ENCODE peak calls at places on chromosomes 11 and 22, in ten cellular contexts. One of them, this sample, is unnamed.

GRCh38 chr22:29727248-29727551 is 7.4 kb downstream of the CABP7 start:
- DNase-seq in H1: no peak
- DNase-seq in IMR-90: peak; percentile 32
- DNase-seq in gastrocnemius medialis: no peak
- DNase-seq in NB4: peak; percentile 67
- DNase-seq in heart left ventricle: no peak
- DNase-seq in right lobe of liver: no peak
- DNase-seq in transverse colon: peak; percentile 21
- DNase-seq in K562: peak; percentile 71
- DNase-seq in suprapubic skin: no peak
- DNase-seq in this sample: no peak

GRCh38 chr11:63536669-63537292 is at the start of gene PLAAT4:
- DNase-seq in gastrocnemius medialis: no peak
- DNase-seq in H1: no peak
- DNase-seq in NB4: peak; percentile 58
- DNase-seq in IMR-90: peak; percentile 58
- DNase-seq in suprapubic skin: no peak
- DNase-seq in transverse colon: peak; percentile 41
- DNase-seq in heart left ventricle: peak; percentile 33
- DNase-seq in right lobe of liver: peak; percentile 84
- DNase-seq in K562: peak; percentile 35
- DNase-seq in this sample: peak; percentile 83

GRCh38 chr11:62217191-62217748 is 8.8 kb downstream of the SCGB2A1 start:
- DNase-seq in IMR-90: no peak
- DNase-seq in gastrocnemius medialis: no peak
- DNase-seq in NB4: peak; percentile 38
- DNase-seq in H1: no peak
- DNase-seq in right lobe of liver: no peak
- DNase-seq in heart left ventricle: no peak
- DNase-seq in suprapubic skin: no peak
- DNase-seq in K562: peak; percentile 40
- DNase-seq in transverse colon: no peak
- DNase-seq in this sample: no peak

GRCh38 chr11:12185914-12186313 is 75.5 kb downstream of the MICAL2 start:
- DNase-seq in heart left ventricle: no peak
- DNase-seq in IMR-90: peak; percentile 87
- DNase-seq in right lobe of liver: no peak
- DNase-seq in K562: no peak
- DNase-seq in NB4: no peak
- DNase-seq in suprapubic skin: no peak
- DNase-seq in gastrocnemius medialis: no peak
- DNase-seq in H1: no peak
- DNase-seq in transverse colon: no peak
- DNase-seq in this sample: peak; percentile 66

GRCh38 chr11:85195934-85196333 is 431.2 kb downstream of the DLG2 start:
- DNase-seq in heart left ventricle: no peak
- DNase-seq in IMR-90: no peak
- DNase-seq in suprapubic skin: no peak
- DNase-seq in NB4: no peak
- DNase-seq in gastrocnemius medialis: no peak
- DNase-seq in transverse colon: no peak
- DNase-seq in right lobe of liver: no peak
- DNase-seq in H1: no peak
- DNase-seq in K562: no peak
- DNase-seq in this sample: no peak

GRCh38 chr11:16917941-16918340 is 96.3 kb downstream of the PLEKHA7 start:
- DNase-seq in H1: no peak
- DNase-seq in IMR-90: no peak
- DNase-seq in K562: no peak
- DNase-seq in transverse colon: no peak
- DNase-seq in gastrocnemius medialis: no peak
- DNase-seq in suprapubic skin: no peak
- DNase-seq in right lobe of liver: no peak
- DNase-seq in heart left ventricle: no peak
- DNase-seq in NB4: no peak
- DNase-seq in this sample: no peak

GRCh38 chr11:64138413-64138812 is 27.5 kb downstream of the MACROD1 start:
- DNase-seq in heart left ventricle: no peak
- DNase-seq in transverse colon: no peak
- DNase-seq in H1: no peak
- DNase-seq in gastrocnemius medialis: no peak
- DNase-seq in suprapubic skin: no peak
- DNase-seq in K562: no peak
- DNase-seq in NB4: no peak
- DNase-seq in right lobe of liver: no peak
- DNase-seq in IMR-90: no peak
- DNase-seq in this sample: no peak

GRCh38 chr11:64868904-64869570 is 9.4 kb downstream of the EHD1 start:
- DNase-seq in K562: no peak
- DNase-seq in suprapubic skin: no peak
- DNase-seq in heart left ventricle: peak; percentile 66
- DNase-seq in NB4: no peak
- DNase-seq in H1: no peak
- DNase-seq in transverse colon: no peak
- DNase-seq in right lobe of liver: peak; percentile 59
- DNase-seq in IMR-90: peak; percentile 94
- DNase-seq in gastrocnemius medialis: no peak
- DNase-seq in this sample: no peak

GRCh38 chr22:43337385-43337784 is 5.8 kb downstream of the SCUBE1 start:
- DNase-seq in H1: no peak
- DNase-seq in gastrocnemius medialis: no peak
- DNase-seq in transverse colon: no peak
- DNase-seq in right lobe of liver: no peak
- DNase-seq in heart left ventricle: no peak
- DNase-seq in suprapubic skin: no peak
- DNase-seq in IMR-90: no peak
- DNase-seq in K562: no peak
- DNase-seq in NB4: no peak
- DNase-seq in this sample: no peak

GRCh38 chr11:78429667-78430066 is 12.0 kb upstream of the GAB2 start:
- DNase-seq in IMR-90: no peak
- DNase-seq in suprapubic skin: no peak
- DNase-seq in transverse colon: no peak
- DNase-seq in gastrocnemius medialis: no peak
- DNase-seq in K562: peak; percentile 53
- DNase-seq in right lobe of liver: no peak
- DNase-seq in NB4: no peak
- DNase-seq in H1: no peak
- DNase-seq in heart left ventricle: no peak
- DNase-seq in this sample: no peak

GRCh38 chr11:134360050-134360835 is 28.5 kb downstream of the GLB1L2 start:
- DNase-seq in K562: peak; percentile 87
- DNase-seq in H1: peak; percentile 91
- DNase-seq in right lobe of liver: peak; percentile 85
- DNase-seq in heart left ventricle: peak; percentile 63
- DNase-seq in IMR-90: peak; percentile 32
- DNase-seq in suprapubic skin: peak; percentile 85
- DNase-seq in NB4: peak; percentile 83
- DNase-seq in transverse colon: peak; percentile 84
- DNase-seq in gastrocnemius medialis: peak; percentile 18
- DNase-seq in this sample: peak; percentile 94

GRCh38 chr11:61793084-61793828 is 545 bp downstream of the FEN1 start:
- DNase-seq in H1: no peak
- DNase-seq in K562: peak; percentile 43
- DNase-seq in NB4: peak; percentile 48
- DNase-seq in IMR-90: no peak
- DNase-seq in heart left ventricle: no peak
- DNase-seq in transverse colon: no peak
- DNase-seq in suprapubic skin: no peak
- DNase-seq in gastrocnemius medialis: no peak
- DNase-seq in right lobe of liver: no peak
- DNase-seq in this sample: no peak

GRCh38 chr11:69894126-69895047 is 75.2 kb upstream of the FGF3 start:
- DNase-seq in K562: no peak
- DNase-seq in gastrocnemius medialis: no peak
- DNase-seq in IMR-90: peak; percentile 77
- DNase-seq in NB4: no peak
- DNase-seq in transverse colon: no peak
- DNase-seq in heart left ventricle: no peak
- DNase-seq in suprapubic skin: no peak
- DNase-seq in right lobe of liver: no peak
- DNase-seq in H1: no peak
- DNase-seq in this sample: no peak

GRCh38 chr11:68009391-68010000 is 631 bp upstream of the ALDH3B1 start:
- DNase-seq in heart left ventricle: no peak
- DNase-seq in gastrocnemius medialis: no peak
- DNase-seq in NB4: peak; percentile 84
- DNase-seq in H1: no peak
- DNase-seq in K562: peak; percentile 72
- DNase-seq in IMR-90: peak; percentile 53
- DNase-seq in suprapubic skin: no peak
- DNase-seq in transverse colon: no peak
- DNase-seq in right lobe of liver: no peak
- DNase-seq in this sample: no peak

GRCh38 chr11:47248304-47248663 is 330 bp downstream of the ACP2 start:
- DNase-seq in gastrocnemius medialis: no peak
- DNase-seq in right lobe of liver: no peak
- DNase-seq in NB4: no peak
- DNase-seq in IMR-90: peak; percentile 57
- DNase-seq in H1: no peak
- DNase-seq in heart left ventricle: no peak
- DNase-seq in suprapubic skin: no peak
- DNase-seq in transverse colon: no peak
- DNase-seq in K562: no peak
- DNase-seq in this sample: no peak

GRCh38 chr11:133598879-133599278 is 66.6 kb upstream of the OPCML start:
- DNase-seq in H1: no peak
- DNase-seq in K562: no peak
- DNase-seq in gastrocnemius medialis: no peak
- DNase-seq in heart left ventricle: no peak
- DNase-seq in suprapubic skin: no peak
- DNase-seq in transverse colon: no peak
- DNase-seq in NB4: no peak
- DNase-seq in IMR-90: no peak
- DNase-seq in right lobe of liver: no peak
- DNase-seq in this sample: no peak

GRCh38 chr11:69292221-69292648 is 1.7 kb upstream of the MYEOV start:
- DNase-seq in transverse colon: peak; percentile 50
- DNase-seq in right lobe of liver: no peak
- DNase-seq in suprapubic skin: no peak
- DNase-seq in IMR-90: no peak
- DNase-seq in K562: peak; percentile 66
- DNase-seq in gastrocnemius medialis: no peak
- DNase-seq in NB4: peak; percentile 80
- DNase-seq in heart left ventricle: no peak
- DNase-seq in H1: no peak
- DNase-seq in this sample: no peak

GRCh38 chr11:615453-616319 is at the start of gene IRF7:
- DNase-seq in NB4: peak; percentile 98
- DNase-seq in suprapubic skin: peak; percentile 99
- DNase-seq in K562: peak; percentile 92
- DNase-seq in gastrocnemius medialis: peak; percentile 87
- DNase-seq in transverse colon: peak; percentile 98
- DNase-seq in IMR-90: peak; percentile 80
- DNase-seq in heart left ventricle: peak; percentile 97
- DNase-seq in right lobe of liver: peak; percentile 97
- DNase-seq in H1: no peak
- DNase-seq in this sample: peak; percentile 94
- TF ChIP-seq POLR2A in NB4: peak; percentile 49
- TF ChIP-seq POLR2A in suprapubic skin: peak; percentile 19
- TF ChIP-seq POLR2A in K562: peak; percentile 81
- TF ChIP-seq POLR2A in gastrocnemius medialis: peak; percentile 84
- TF ChIP-seq POLR2A in transverse colon: peak; percentile 93
- TF ChIP-seq POLR2A in IMR-90: peak; percentile 82
- TF ChIP-seq POLR2A in heart left ventricle: no peak
- TF ChIP-seq POLR2A in right lobe of liver: peak; percentile 98
- TF ChIP-seq POLR2A in H1: peak; percentile 67
- TF ChIP-seq POLR2A in this sample: no peak

GRCh38 chr11:130671801-130672700 is 223.6 kb downstream of the ADAMTS15 start:
- DNase-seq in gastrocnemius medialis: peak; percentile 16
- DNase-seq in right lobe of liver: no peak
- DNase-seq in H1: no peak
- DNase-seq in K562: no peak
- DNase-seq in heart left ventricle: peak; percentile 59
- DNase-seq in suprapubic skin: no peak
- DNase-seq in NB4: no peak
- DNase-seq in transverse colon: peak; percentile 49
- DNase-seq in IMR-90: peak; percentile 94
- DNase-seq in this sample: no peak
- TF ChIP-seq CTCF in gastrocnemius medialis: no peak
- TF ChIP-seq CTCF in right lobe of liver: no peak
- TF ChIP-seq CTCF in H1: no peak
- TF ChIP-seq CTCF in K562: no peak
- TF ChIP-seq CTCF in heart left ventricle: no peak
- TF ChIP-seq CTCF in suprapubic skin: no peak
- TF ChIP-seq CTCF in NB4: no peak
- TF ChIP-seq CTCF in transverse colon: no peak
- TF ChIP-seq CTCF in IMR-90: no peak
- TF ChIP-seq CTCF in this sample: no peak

GRCh38 chr11:124673333-124674167 is at the start of the genes SIAE and SPA17:
- DNase-seq in gastrocnemius medialis: peak; percentile 85
- DNase-seq in IMR-90: peak; percentile 95
- DNase-seq in K562: peak; percentile 95
- DNase-seq in NB4: peak; percentile 58
- DNase-seq in heart left ventricle: peak; percentile 95
- DNase-seq in right lobe of liver: peak; percentile 95
- DNase-seq in suprapubic skin: peak; percentile 97
- DNase-seq in H1: peak; percentile 86
- DNase-seq in transverse colon: peak; percentile 96
- DNase-seq in this sample: peak; percentile 98
- TF ChIP-seq POLR2A in gastrocnemius medialis: peak; percentile 25
- TF ChIP-seq POLR2A in IMR-90: peak; percentile 80
- TF ChIP-seq POLR2A in K562: peak; percentile 86
- TF ChIP-seq POLR2A in NB4: no peak
- TF ChIP-seq POLR2A in heart left ventricle: no peak
- TF ChIP-seq POLR2A in right lobe of liver: peak; percentile 72
- TF ChIP-seq POLR2A in suprapubic skin: no peak
- TF ChIP-seq POLR2A in H1: peak; percentile 80
- TF ChIP-seq POLR2A in transverse colon: peak; percentile 90
- TF ChIP-seq POLR2A in this sample: no peak

GRCh38 chr22:41256254-41256897 is 15.6 kb upstream of the CHADL start:
- DNase-seq in right lobe of liver: no peak
- DNase-seq in heart left ventricle: no peak
- DNase-seq in NB4: no peak
- DNase-seq in transverse colon: no peak
- DNase-seq in H1: no peak
- DNase-seq in IMR-90: peak; percentile 80
- DNase-seq in suprapubic skin: no peak
- DNase-seq in K562: no peak
- DNase-seq in gastrocnemius medialis: no peak
- DNase-seq in this sample: no peak
- TF ChIP-seq CTCF in right lobe of liver: no peak
- TF ChIP-seq CTCF in heart left ventricle: no peak
- TF ChIP-seq CTCF in NB4: no peak
- TF ChIP-seq CTCF in transverse colon: no peak
- TF ChIP-seq CTCF in H1: no peak
- TF ChIP-seq CTCF in IMR-90: peak; percentile 31
- TF ChIP-seq CTCF in suprapubic skin: no peak
- TF ChIP-seq CTCF in K562: no peak
- TF ChIP-seq CTCF in gastrocnemius medialis: no peak
- TF ChIP-seq CTCF in this sample: no peak

DNA sequence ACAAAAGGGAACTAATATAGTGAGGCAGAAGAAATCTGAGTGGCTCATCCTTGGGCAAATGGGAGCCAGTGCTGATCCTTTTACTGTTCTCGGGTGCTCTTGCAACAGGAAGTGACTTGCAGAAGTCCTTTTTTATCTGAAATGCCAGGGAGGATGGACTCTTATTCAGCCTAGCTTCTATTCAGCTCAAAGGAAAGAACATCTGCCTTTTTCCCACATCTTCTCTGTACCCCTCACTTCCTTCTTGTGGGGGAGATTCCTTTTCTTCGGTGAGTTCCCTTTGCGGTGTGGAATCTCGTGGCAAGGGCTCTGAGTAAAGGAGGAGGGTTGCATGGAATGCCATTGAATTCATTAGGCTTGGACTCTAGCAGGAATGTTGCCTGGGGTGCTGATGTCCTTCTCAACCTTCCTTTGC is 76.2 kb downstream of the ZBTB16 start:
- DNase-seq in K562: no peak
- DNase-seq in suprapubic skin: no peak
- DNase-seq in transverse colon: no peak
- DNase-seq in H1: peak; percentile 21
- DNase-seq in IMR-90: no peak
- DNase-seq in gastrocnemius medialis: no peak
- DNase-seq in heart left ventricle: no peak
- DNase-seq in right lobe of liver: no peak
- DNase-seq in NB4: peak; percentile 90
- DNase-seq in this sample: no peak
- TF ChIP-seq POLR2A in K562: no peak
- TF ChIP-seq POLR2A in suprapubic skin: no peak
- TF ChIP-seq POLR2A in transverse colon: no peak
- TF ChIP-seq POLR2A in H1: no peak
- TF ChIP-seq POLR2A in IMR-90: no peak
- TF ChIP-seq POLR2A in gastrocnemius medialis: peak; percentile 15
- TF ChIP-seq POLR2A in heart left ventricle: no peak
- TF ChIP-seq POLR2A in right lobe of liver: peak; percentile 31
- TF ChIP-seq POLR2A in NB4: no peak
- TF ChIP-seq POLR2A in this sample: no peak